ENCODE peak calls at places on chromosomes 1 and 21, in nine cellular contexts. B, A, T, H, C, Y, M, K and S are unnamed samples.

GRCh38 chr1:8740034-8740449 is 77.4 kb downstream of the RERE start:
- DNase-seq in B (no peak), A (no peak), T (peak; percentile 24), H (no peak), C (no peak), Y (no peak), M (no peak), K (no peak), S (no peak)

GRCh38 chr1:8213676-8214075 is 104.2 kb upstream of the SLC45A1 start:
- DNase-seq in B (no peak), A (no peak), T (no peak), H (no peak), C (no peak), Y (no peak), M (no peak), K (no peak), S (peak; percentile 68)

GRCh38 chr1:108701176-108701849 is 9.2 kb downstream of the PRPF38B start:
- DNase-seq in B (no peak), A (no peak), T (no peak), H (no peak), C (no peak), Y (no peak), M (no peak), K (no peak), S (no peak)

GRCh38 chr1:208216062-208216461 is 28.1 kb downstream of the PLXNA2 start:
- DNase-seq in B (no peak), A (no peak), T (no peak), H (no peak), C (no peak), Y (no peak), M (no peak), K (no peak), S (no peak)

GRCh38 chr1:152078831-152079549 is 9.9 kb downstream of the TCHHL1 start:
- DNase-seq in B (no peak), A (no peak), T (no peak), H (no peak), C (no peak), Y (no peak), M (no peak), K (no peak), S (no peak)

GRCh38 chr1:105467549-105467948 is 1588.9 kb upstream of the PRMT6 start:
- DNase-seq in B (no peak), A (no peak), T (no peak), H (no peak), C (no peak), Y (no peak), M (no peak), K (no peak), S (no peak)

GRCh38 chr1:2356911-2357845 is 34.2 kb downstream of the MORN1 start:
- DNase-seq in B (peak; percentile 51), A (no peak), T (no peak), H (peak; percentile 10), C (no peak), Y (no peak), M (no peak), K (no peak), S (no peak)

GRCh38 chr1:73674945-73675561 is 522.9 kb downstream of the LRRIQ3 start:
- DNase-seq in B (no peak), A (peak; percentile 17), T (peak; percentile 5), H (no peak), C (no peak), Y (peak; percentile 25), M (no peak), K (no peak), S (no peak)

GRCh38 chr1:193569696-193570269 is 383.4 kb upstream of the B3GALT2 start:
- DNase-seq in B (no peak), A (no peak), T (no peak), H (no peak), C (no peak), Y (no peak), M (no peak), K (no peak), S (no peak)

GRCh38 chr1:21174638-21175323 is 1.9 kb downstream of the EIF4G3 start:
- DNase-seq in B (no peak), A (no peak), T (peak; percentile 44), H (no peak), C (no peak), Y (no peak), M (no peak), K (no peak), S (peak; percentile 25)

GRCh38 chr1:209291715-209292114 is 291.8 kb upstream of the CAMK1G start:
- DNase-seq in B (no peak), A (no peak), T (no peak), H (no peak), C (no peak), Y (no peak), M (no peak), K (no peak), S (no peak)

GRCh38 chr1:109790735-109791494 is 27.2 kb upstream of the EPS8L3 start:
- DNase-seq in B (no peak), A (peak; percentile 34), T (no peak), H (peak; percentile 79), C (peak; percentile 66), Y (peak; percentile 71), M (peak; percentile 27), K (no peak), S (peak; percentile 58)

GRCh38 chr1:197838836-197839235 is 63.6 kb upstream of the DENND1B start:
- DNase-seq in B (no peak), A (no peak), T (peak; percentile 82), H (no peak), C (no peak), Y (no peak), M (no peak), K (no peak), S (no peak)

GRCh38 chr1:221753828-221754188 is 11.9 kb upstream of the DUSP10 start:
- DNase-seq in B (no peak), A (no peak), T (no peak), H (no peak), C (no peak), Y (no peak), M (no peak), K (no peak), S (no peak)

GRCh38 chr1:202184750-202185460 is 8.7 kb upstream of the LGR6 start:
- DNase-seq in B (peak; percentile 93), A (peak; percentile 96), T (peak; percentile 93), H (peak; percentile 82), C (peak; percentile 92), Y (peak; percentile 95), M (peak; percentile 82), K (peak; percentile 56), S (peak; percentile 85)

GRCh38 chr1:203036135-203036534 is 9.8 kb downstream of the PPFIA4 start:
- DNase-seq in B (no peak), A (no peak), T (no peak), H (no peak), C (no peak), Y (no peak), M (peak; percentile 8), K (no peak), S (peak; percentile 63)

GRCh38 chr1:37031419-37031818 is 2.9 kb downstream of the GRIK3 start:
- DNase-seq in B (no peak), A (no peak), T (no peak), H (no peak), C (no peak), Y (no peak), M (no peak), K (no peak), S (no peak)

GRCh38 chr1:8651962-8652361 is 165.5 kb downstream of the RERE start:
- DNase-seq in B (no peak), A (no peak), T (no peak), H (no peak), C (no peak), Y (no peak), M (no peak), K (no peak), S (no peak)

GRCh38 chr1:21232044-21232443 is 55.3 kb upstream of the EIF4G3 start:
- DNase-seq in B (no peak), A (peak; percentile 77), T (peak; percentile 59), H (no peak), C (peak; percentile 42), Y (peak; percentile 77), M (no peak), K (no peak), S (no peak)

GRCh38 chr1:6208723-6209660 is 3.1 kb downstream of the RNF207 start:
- DNase-seq in B (peak; percentile 81), A (peak; percentile 82), T (no peak), H (peak; percentile 53), C (peak; percentile 54), Y (peak; percentile 72), M (no peak), K (no peak), S (peak; percentile 75)

GRCh38 chr1:106498238-106498637 is 558.2 kb upstream of the PRMT6 start:
- DNase-seq in B (no peak), A (no peak), T (no peak), H (no peak), C (no peak), Y (no peak), M (no peak), K (no peak), S (no peak)

GRCh38 chr1:200966934-200967333 is 56.6 kb downstream of the KIF21B start:
- DNase-seq in B (no peak), A (no peak), T (no peak), H (no peak), C (no peak), Y (no peak), M (no peak), K (no peak), S (no peak)

GRCh38 chr21:16678479-16678878 is 834.4 kb upstream of the CXADR start:
- DNase-seq in B (no peak), A (no peak), T (no peak), H (no peak), C (no peak), Y (no peak), M (no peak), K (no peak), S (no peak)

GRCh38 chr1:55682198-55682597 is 467.0 kb upstream of the USP24 start:
- DNase-seq in B (no peak), A (no peak), T (no peak), H (no peak), C (no peak), Y (no peak), M (no peak), K (no peak), S (no peak)

GRCh38 chr21:30408782-30409494 is 13.1 kb downstream of the KRTAP13-1 start:
- DNase-seq in B (no peak), A (peak; percentile 89), T (peak; percentile 23), H (peak; percentile 44), C (peak; percentile 49), Y (peak; percentile 81), M (no peak), K (no peak), S (peak; percentile 79)

GRCh38 chr1:101290119-101290921 is 53.5 kb downstream of the S1PR1 start:
- DNase-seq in B (no peak), A (no peak), T (no peak), H (no peak), C (no peak), Y (no peak), M (no peak), K (no peak), S (peak; percentile 64)

GRCh38 chr1:225820522-225821120 is 10.7 kb downstream of the EPHX1 start:
- DNase-seq in B (no peak), A (no peak), T (peak; percentile 42), H (no peak), C (no peak), Y (no peak), M (no peak), K (no peak), S (no peak)

GRCh38 chr1:25073640-25074270 is 143.7 kb upstream of the RUNX3 start:
- DNase-seq in B (no peak), A (no peak), T (no peak), H (no peak), C (no peak), Y (peak; percentile 31), M (no peak), K (no peak), S (no peak)

GRCh38 chr1:110324667-110325066 is 14.5 kb upstream of the RBM15 start:
- DNase-seq in B (no peak), A (no peak), T (no peak), H (no peak), C (no peak), Y (no peak), M (no peak), K (no peak), S (no peak)

GRCh38 chr1:205440476-205441317 is 15.1 kb downstream of the BLACAT1 start:
- DNase-seq in B (peak; percentile 62), A (peak; percentile 66), T (peak; percentile 95), H (peak; percentile 71), C (peak; percentile 47), Y (peak; percentile 92), M (no peak), K (no peak), S (peak; percentile 26)

GRCh38 chr1:171919891-171920887 is 78.9 kb downstream of the DNM3 start:
- DNase-seq in B (no peak), A (no peak), T (no peak), H (no peak), C (no peak), Y (no peak), M (no peak), K (no peak), S (no peak)